ENCODE peak calls at places on chromosomes 5 and 9, in four cellular contexts. One of them, this sample, is unnamed.

GRCh38 chr9:128124873-128125574 is 2.5 kb downstream of the PTGES2 start:
- DNase-seq in activated CD4-positive, alpha-beta T cell treated with anti-CD3 and anti-CD28 coated beads, Interleukin-2, amount 50 U/mL, for 1 hour: peak
- DNase-seq in sciatic nerve: peak
- DNase-seq in AG10803: peak
- DNase-seq in this sample: peak

GRCh38 chr9:131645078-131645776 is 94.6 kb downstream of the RAPGEF1 start:
- DNase-seq in activated CD4-positive, alpha-beta T cell treated with anti-CD3 and anti-CD28 coated beads, Interleukin-2, amount 50 U/mL, for 1 hour: no peak
- DNase-seq in sciatic nerve: no peak
- DNase-seq in AG10803: peak
- DNase-seq in this sample: no peak

GRCh38 chr9:82582693-82583092 is 480.2 kb downstream of the RASEF start:
- DNase-seq in activated CD4-positive, alpha-beta T cell treated with anti-CD3 and anti-CD28 coated beads, Interleukin-2, amount 50 U/mL, for 1 hour: no peak
- DNase-seq in sciatic nerve: no peak
- DNase-seq in AG10803: no peak
- DNase-seq in this sample: no peak

GRCh38 chr9:120925535-120926396 is 830 bp downstream of the TRAF1 start:
- DNase-seq in activated CD4-positive, alpha-beta T cell treated with anti-CD3 and anti-CD28 coated beads, Interleukin-2, amount 50 U/mL, for 1 hour: peak
- DNase-seq in sciatic nerve: no peak
- DNase-seq in AG10803: peak
- DNase-seq in this sample: peak

GRCh38 chr9:129287595-129288305 is 109.7 kb upstream of the IER5L start:
- DNase-seq in activated CD4-positive, alpha-beta T cell treated with anti-CD3 and anti-CD28 coated beads, Interleukin-2, amount 50 U/mL, for 1 hour: no peak
- DNase-seq in sciatic nerve: peak
- DNase-seq in AG10803: no peak
- DNase-seq in this sample: no peak

GRCh38 chr5:43661102-43661501 is 58.1 kb downstream of the NNT start:
- DNase-seq in activated CD4-positive, alpha-beta T cell treated with anti-CD3 and anti-CD28 coated beads, Interleukin-2, amount 50 U/mL, for 1 hour: no peak
- DNase-seq in sciatic nerve: no peak
- DNase-seq in AG10803: peak
- DNase-seq in this sample: peak

GRCh38 chr9:378263-378662 is 163.6 kb downstream of the DOCK8 start:
- DNase-seq in activated CD4-positive, alpha-beta T cell treated with anti-CD3 and anti-CD28 coated beads, Interleukin-2, amount 50 U/mL, for 1 hour: no peak
- DNase-seq in sciatic nerve: no peak
- DNase-seq in AG10803: no peak
- DNase-seq in this sample: no peak

GRCh38 chr9:102995033-102995432 is at the start of gene CYLC2:
- DNase-seq in activated CD4-positive, alpha-beta T cell treated with anti-CD3 and anti-CD28 coated beads, Interleukin-2, amount 50 U/mL, for 1 hour: no peak
- DNase-seq in sciatic nerve: no peak
- DNase-seq in AG10803: no peak
- DNase-seq in this sample: no peak

GRCh38 chr5:90967443-90967842 is 408.8 kb downstream of the ADGRV1 start:
- DNase-seq in activated CD4-positive, alpha-beta T cell treated with anti-CD3 and anti-CD28 coated beads, Interleukin-2, amount 50 U/mL, for 1 hour: no peak
- DNase-seq in sciatic nerve: no peak
- DNase-seq in AG10803: no peak
- DNase-seq in this sample: no peak

GRCh38 chr9:105318729-105319513 is 74.5 kb downstream of the SLC44A1 start:
- DNase-seq in activated CD4-positive, alpha-beta T cell treated with anti-CD3 and anti-CD28 coated beads, Interleukin-2, amount 50 U/mL, for 1 hour: no peak
- DNase-seq in sciatic nerve: no peak
- DNase-seq in AG10803: no peak
- DNase-seq in this sample: no peak

GRCh38 chr9:20292002-20292401 is 330.3 kb downstream of the MLLT3 start:
- DNase-seq in activated CD4-positive, alpha-beta T cell treated with anti-CD3 and anti-CD28 coated beads, Interleukin-2, amount 50 U/mL, for 1 hour: no peak
- DNase-seq in sciatic nerve: no peak
- DNase-seq in AG10803: peak
- DNase-seq in this sample: peak

GRCh38 chr9:109477269-109478203 is 20.6 kb downstream of the PTPN3 start:
- DNase-seq in activated CD4-positive, alpha-beta T cell treated with anti-CD3 and anti-CD28 coated beads, Interleukin-2, amount 50 U/mL, for 1 hour: no peak
- DNase-seq in sciatic nerve: no peak
- DNase-seq in AG10803: no peak
- DNase-seq in this sample: no peak

GRCh38 chr9:134358026-134358967 is 32.0 kb downstream of the RXRA start:
- DNase-seq in activated CD4-positive, alpha-beta T cell treated with anti-CD3 and anti-CD28 coated beads, Interleukin-2, amount 50 U/mL, for 1 hour: no peak
- DNase-seq in sciatic nerve: no peak
- DNase-seq in AG10803: peak
- DNase-seq in this sample: no peak

GRCh38 chr5:56487528-56488115 is 254.5 kb upstream of the ANKRD55 start:
- DNase-seq in activated CD4-positive, alpha-beta T cell treated with anti-CD3 and anti-CD28 coated beads, Interleukin-2, amount 50 U/mL, for 1 hour: no peak
- DNase-seq in sciatic nerve: no peak
- DNase-seq in AG10803: no peak
- DNase-seq in this sample: no peak

GRCh38 chr5:136212252-136212721 is 19.3 kb upstream of the SMIM32 start:
- DNase-seq in activated CD4-positive, alpha-beta T cell treated with anti-CD3 and anti-CD28 coated beads, Interleukin-2, amount 50 U/mL, for 1 hour: peak
- DNase-seq in sciatic nerve: peak
- DNase-seq in AG10803: peak
- DNase-seq in this sample: peak

GRCh38 chr5:59587489-59588337 is 305.8 kb downstream of the PDE4D start:
- DNase-seq in activated CD4-positive, alpha-beta T cell treated with anti-CD3 and anti-CD28 coated beads, Interleukin-2, amount 50 U/mL, for 1 hour: no peak
- DNase-seq in sciatic nerve: no peak
- DNase-seq in AG10803: peak
- DNase-seq in this sample: peak

GRCh38 chr5:109567374-109568044 is 122.2 kb upstream of the MAN2A1 start:
- DNase-seq in activated CD4-positive, alpha-beta T cell treated with anti-CD3 and anti-CD28 coated beads, Interleukin-2, amount 50 U/mL, for 1 hour: no peak
- DNase-seq in sciatic nerve: no peak
- DNase-seq in AG10803: peak
- DNase-seq in this sample: peak

GRCh38 chr5:136216230-136216629 is 23.3 kb upstream of the SMIM32 start:
- DNase-seq in activated CD4-positive, alpha-beta T cell treated with anti-CD3 and anti-CD28 coated beads, Interleukin-2, amount 50 U/mL, for 1 hour: no peak
- DNase-seq in sciatic nerve: no peak
- DNase-seq in AG10803: no peak
- DNase-seq in this sample: no peak

GRCh38 chr5:131214828-131215227 is 44.1 kb downstream of the LYRM7 start:
- DNase-seq in activated CD4-positive, alpha-beta T cell treated with anti-CD3 and anti-CD28 coated beads, Interleukin-2, amount 50 U/mL, for 1 hour: no peak
- DNase-seq in sciatic nerve: no peak
- DNase-seq in AG10803: no peak
- DNase-seq in this sample: no peak

GRCh38 chr9:78026947-78027346 is 4.7 kb downstream of the GNAQ start:
- DNase-seq in activated CD4-positive, alpha-beta T cell treated with anti-CD3 and anti-CD28 coated beads, Interleukin-2, amount 50 U/mL, for 1 hour: no peak
- DNase-seq in sciatic nerve: no peak
- DNase-seq in AG10803: peak
- DNase-seq in this sample: peak

GRCh38 chr9:15509931-15510788 is 610 bp downstream of the PSIP1 start:
- DNase-seq in activated CD4-positive, alpha-beta T cell treated with anti-CD3 and anti-CD28 coated beads, Interleukin-2, amount 50 U/mL, for 1 hour: peak
- DNase-seq in sciatic nerve: peak
- DNase-seq in AG10803: peak
- DNase-seq in this sample: peak

GRCh38 chr5:60649288-60649917 is 50.6 kb downstream of the DEPDC1B start:
- DNase-seq in activated CD4-positive, alpha-beta T cell treated with anti-CD3 and anti-CD28 coated beads, Interleukin-2, amount 50 U/mL, for 1 hour: no peak
- DNase-seq in sciatic nerve: no peak
- DNase-seq in AG10803: peak
- DNase-seq in this sample: peak

GRCh38 chr9:87698069-87698809 is 27.7 kb upstream of the CTSL start:
- DNase-seq in activated CD4-positive, alpha-beta T cell treated with anti-CD3 and anti-CD28 coated beads, Interleukin-2, amount 50 U/mL, for 1 hour: no peak
- DNase-seq in sciatic nerve: no peak
- DNase-seq in AG10803: no peak
- DNase-seq in this sample: no peak

GRCh38 chr5:173505634-173506033 is 110.8 kb downstream of the BOD1 start:
- DNase-seq in activated CD4-positive, alpha-beta T cell treated with anti-CD3 and anti-CD28 coated beads, Interleukin-2, amount 50 U/mL, for 1 hour: no peak
- DNase-seq in sciatic nerve: no peak
- DNase-seq in AG10803: no peak
- DNase-seq in this sample: no peak

GRCh38 chr9:135119496-135120064 is 32.1 kb downstream of the OLFM1 start:
- DNase-seq in activated CD4-positive, alpha-beta T cell treated with anti-CD3 and anti-CD28 coated beads, Interleukin-2, amount 50 U/mL, for 1 hour: no peak
- DNase-seq in sciatic nerve: no peak
- DNase-seq in AG10803: no peak
- DNase-seq in this sample: no peak

GRCh38 chr9:105079457-105079856 is 151.5 kb upstream of the ABCA1 start:
- DNase-seq in activated CD4-positive, alpha-beta T cell treated with anti-CD3 and anti-CD28 coated beads, Interleukin-2, amount 50 U/mL, for 1 hour: no peak
- DNase-seq in sciatic nerve: no peak
- DNase-seq in AG10803: no peak
- DNase-seq in this sample: no peak

GRCh38 chr5:150272531-150272930 is 17.0 kb downstream of the CAMK2A start:
- DNase-seq in activated CD4-positive, alpha-beta T cell treated with anti-CD3 and anti-CD28 coated beads, Interleukin-2, amount 50 U/mL, for 1 hour: no peak
- DNase-seq in sciatic nerve: no peak
- DNase-seq in AG10803: peak
- DNase-seq in this sample: peak

GRCh38 chr5:137815202-137815990 is 52.3 kb upstream of the MYOT start:
- DNase-seq in activated CD4-positive, alpha-beta T cell treated with anti-CD3 and anti-CD28 coated beads, Interleukin-2, amount 50 U/mL, for 1 hour: no peak
- DNase-seq in sciatic nerve: no peak
- DNase-seq in AG10803: no peak
- DNase-seq in this sample: no peak

This sample was measured in fibroblast of mammary gland.